ENCODE peak calls at places on chromosomes 16 and 17, in four cellular contexts. One of them, this sample, is unnamed. For H3K4me1, the result is how much of the 10 kb centered on the place peaks cover.

GRCh38 chr16:14527411-14528044 is 102.5 kb downstream of the PARN start:
- DNase-seq in neural progenitor cell: no peak
- DNase-seq in ovary: peak
- DNase-seq in Peyer's patch: no peak
- DNase-seq in this sample: no peak

GRCh38 chr17:79340771-79341528 is 266.3 kb downstream of the ENGASE start:
- DNase-seq in neural progenitor cell: no peak
- DNase-seq in ovary: no peak
- DNase-seq in Peyer's patch: peak
- DNase-seq in this sample: no peak

GRCh38 chr17:41689497-41690299 is 1.0 kb downstream of the EIF1 start:
- DNase-seq in neural progenitor cell: peak
- DNase-seq in ovary: peak
- DNase-seq in Peyer's patch: peak
- DNase-seq in this sample: no peak

GRCh38 chr16:85712841-85713240 is 24.1 kb upstream of the GINS2 start:
- DNase-seq in neural progenitor cell: peak
- DNase-seq in ovary: no peak
- DNase-seq in Peyer's patch: no peak
- DNase-seq in this sample: no peak

GRCh38 chr16:66416981-66417700 is 10.0 kb upstream of the BEAN1 start:
- DNase-seq in neural progenitor cell: no peak
- DNase-seq in ovary: no peak
- DNase-seq in Peyer's patch: no peak
- DNase-seq in this sample: no peak

GRCh38 chr16:47037396-47037745 is 63.9 kb upstream of the DNAJA2 start:
- DNase-seq in neural progenitor cell: peak
- DNase-seq in ovary: peak
- DNase-seq in Peyer's patch: peak
- DNase-seq in this sample: no peak

GRCh38 chr17:43714338-43715149 is 44.0 kb downstream of the SOST start:
- DNase-seq in neural progenitor cell: no peak
- DNase-seq in ovary: no peak
- DNase-seq in Peyer's patch: no peak
- DNase-seq in this sample: no peak

GRCh38 chr17:78723001-78723796 is 58.9 kb downstream of the CYTH1 start:
- DNase-seq in neural progenitor cell: peak
- DNase-seq in ovary: peak
- DNase-seq in Peyer's patch: no peak
- DNase-seq in this sample: peak

GRCh38 chr17:40304464-40304863 is 4.5 kb upstream of the RARA start:
- DNase-seq in neural progenitor cell: no peak
- DNase-seq in ovary: no peak
- DNase-seq in Peyer's patch: no peak
- DNase-seq in this sample: no peak

GRCh38 chr16:27515874-27516353 is 33.8 kb downstream of the GTF3C1 start:
- DNase-seq in neural progenitor cell: peak
- DNase-seq in ovary: no peak
- DNase-seq in Peyer's patch: no peak
- DNase-seq in this sample: no peak

GRCh38 chr16:14321542-14321941 is 250.4 kb downstream of the MRTFB start:
- DNase-seq in neural progenitor cell: no peak
- DNase-seq in ovary: peak
- DNase-seq in Peyer's patch: no peak
- DNase-seq in this sample: peak

GRCh38 chr16:31201511-31202401 is 804 bp downstream of the PYCARD start:
- DNase-seq in neural progenitor cell: peak
- DNase-seq in ovary: no peak
- DNase-seq in Peyer's patch: peak
- DNase-seq in this sample: peak

GRCh38 chr17:8803531-8804416 is 4.6 kb upstream of the MFSD6L start:
- DNase-seq in neural progenitor cell: no peak
- DNase-seq in ovary: no peak
- DNase-seq in Peyer's patch: no peak
- DNase-seq in this sample: no peak

GRCh38 chr17:67582632-67583230 is 135.0 kb upstream of the NOL11 start:
- DNase-seq in neural progenitor cell: no peak
- DNase-seq in ovary: peak
- DNase-seq in Peyer's patch: peak
- DNase-seq in this sample: no peak

GRCh38 chr17:55825213-55825612 is 74.4 kb downstream of the PCTP start:
- DNase-seq in neural progenitor cell: peak
- DNase-seq in ovary: no peak
- DNase-seq in Peyer's patch: no peak
- DNase-seq in this sample: no peak

GRCh38 chr17:8248751-8249607 is at the start of gene PFAS:
- DNase-seq in neural progenitor cell: peak
- DNase-seq in ovary: peak
- DNase-seq in Peyer's patch: peak
- DNase-seq in this sample: peak

GRCh38 chr17:65020284-65020683 is 36.3 kb downstream of the GNA13 start:
- DNase-seq in neural progenitor cell: no peak
- DNase-seq in ovary: no peak
- DNase-seq in Peyer's patch: no peak
- DNase-seq in this sample: no peak

GRCh38 chr17:50871369-50871768 is 5.2 kb upstream of the TOB1 start:
- DNase-seq in neural progenitor cell: no peak
- DNase-seq in ovary: no peak
- DNase-seq in Peyer's patch: peak
- DNase-seq in this sample: no peak

GRCh38 chr17:62398891-62399290 is 18.5 kb downstream of the EFCAB3 start:
- DNase-seq in neural progenitor cell: no peak
- DNase-seq in ovary: no peak
- DNase-seq in Peyer's patch: no peak
- DNase-seq in this sample: no peak

GRCh38 chr16:56460101-56460500 is 8.7 kb downstream of the OGFOD1 start:
- DNase-seq in neural progenitor cell: no peak
- DNase-seq in ovary: no peak
- DNase-seq in Peyer's patch: no peak
- DNase-seq in this sample: no peak

GRCh38 chr17:56891751-56892150 is 22.1 kb downstream of the TRIM25 start:
- DNase-seq in neural progenitor cell: peak
- DNase-seq in ovary: no peak
- DNase-seq in Peyer's patch: peak
- DNase-seq in this sample: peak

GRCh38 chr16:35186045-35186759 is 1726.8 kb downstream of the TP53TG3F start:
- DNase-seq in neural progenitor cell: no peak
- DNase-seq in ovary: no peak
- DNase-seq in Peyer's patch: peak
- DNase-seq in this sample: no peak

GRCh38 chr17:68707032-68707431 is 105.9 kb upstream of the FAM20A start:
- DNase-seq in neural progenitor cell: peak
- DNase-seq in ovary: no peak
- DNase-seq in Peyer's patch: no peak
- DNase-seq in this sample: no peak

GRCh38 chr16:50548659-50549560 is 714 bp downstream of the NKD1 start:
- DNase-seq in neural progenitor cell: peak
- DNase-seq in ovary: peak
- DNase-seq in Peyer's patch: peak
- DNase-seq in this sample: no peak

GRCh38 chr17:75288784-75289121 is 480 bp downstream of the SLC25A19 start:
- DNase-seq in neural progenitor cell: peak
- DNase-seq in ovary: no peak
- DNase-seq in Peyer's patch: no peak
- DNase-seq in this sample: peak

GRCh38 chr16:19095699-19096098 is 18.1 kb upstream of the ITPRIPL2 start:
- DNase-seq in neural progenitor cell: no peak
- DNase-seq in ovary: no peak
- DNase-seq in Peyer's patch: no peak
- DNase-seq in this sample: no peak

GRCh38 chr17:33725675-33726271 is 432.7 kb upstream of the ASIC2 start:
- DNase-seq in neural progenitor cell: peak
- DNase-seq in ovary: no peak
- DNase-seq in Peyer's patch: peak
- DNase-seq in this sample: peak

GRCh38 chr17:47338026-47338425 is 14.3 kb downstream of the EFCAB13 start:
- DNase-seq in neural progenitor cell: no peak
- DNase-seq in ovary: no peak
- DNase-seq in Peyer's patch: no peak
- DNase-seq in this sample: no peak

GRCh38 chr17:57552114-57552601 is 192.9 kb downstream of the CCDC182 start:
- DNase-seq in neural progenitor cell: peak
- DNase-seq in ovary: peak
- DNase-seq in Peyer's patch: peak
- DNase-seq in this sample: no peak

GRCh38 chr16:57257455-57258070 is 12.5 kb downstream of the ARL2BP start:
- DNase-seq in neural progenitor cell: no peak
- DNase-seq in ovary: no peak
- DNase-seq in Peyer's patch: peak
- DNase-seq in this sample: no peak

GRCh38 chr17:68324114-68324513 is 32.8 kb downstream of the ARSG start:
- DNase-seq in neural progenitor cell: no peak
- DNase-seq in ovary: no peak
- DNase-seq in Peyer's patch: no peak
- DNase-seq in this sample: peak

GRCh38 chr16:79653337-79654000 is 52.9 kb upstream of the MAF start:
- DNase-seq in neural progenitor cell: no peak
- DNase-seq in ovary: peak
- DNase-seq in Peyer's patch: no peak
- DNase-seq in this sample: peak

GRCh38 chr17:75814900-75815373 is 29.3 kb downstream of the UNC13D start:
- DNase-seq in neural progenitor cell: no peak
- DNase-seq in ovary: peak
- DNase-seq in Peyer's patch: no peak
- DNase-seq in this sample: no peak

GRCh38 chr16:72099377-72099818 is 5.8 kb downstream of the DHX38 start:
- DNase-seq in neural progenitor cell: peak
- DNase-seq in ovary: peak
- DNase-seq in Peyer's patch: peak
- DNase-seq in this sample: peak

GRCh38 chr17:82878545-82878944 is 38.7 kb upstream of the ZNF750 start:
- DNase-seq in neural progenitor cell: no peak
- DNase-seq in ovary: no peak
- DNase-seq in Peyer's patch: no peak
- DNase-seq in this sample: no peak

GRCh38 chr16:2471016-2471652 is at the start of gene NTN3:
- DNase-seq in neural progenitor cell: peak
- DNase-seq in ovary: no peak
- DNase-seq in Peyer's patch: no peak
- DNase-seq in this sample: no peak
- H3K4me1 ChIP-seq in neural progenitor cell: under half
- H3K4me1 ChIP-seq in ovary: under half
- H3K4me1 ChIP-seq in Peyer's patch: under half
- H3K4me1 ChIP-seq in this sample: under half

DNA sequence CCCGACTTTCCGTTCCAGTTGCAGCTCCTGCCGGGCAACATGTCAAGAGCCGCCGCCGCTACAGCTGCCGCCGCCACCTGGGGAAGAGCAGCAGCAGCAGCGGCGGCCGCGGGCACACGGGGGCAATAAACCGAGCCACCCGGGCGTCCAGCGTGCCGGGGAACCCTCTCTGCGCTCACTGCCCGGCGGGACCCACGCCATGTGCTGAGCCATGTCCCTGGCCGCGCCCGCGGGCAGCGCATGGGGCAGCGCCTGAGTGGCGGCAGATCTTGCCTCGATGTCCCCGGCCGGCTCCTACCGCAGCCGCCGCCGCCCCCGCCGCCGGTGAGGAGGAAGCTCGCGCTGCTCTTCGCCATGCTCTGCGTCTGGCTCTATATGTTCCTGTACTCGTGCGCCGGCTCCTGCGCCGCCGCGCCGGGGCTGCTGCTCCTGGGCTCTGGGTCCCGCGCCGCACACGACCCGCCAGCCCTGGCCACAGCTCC is 439 bp downstream of the HS3ST3B1 start:
- DNase-seq in neural progenitor cell: peak
- DNase-seq in ovary: no peak
- DNase-seq in Peyer's patch: no peak
- DNase-seq in this sample: no peak
- TF ChIP-seq CTCF in neural progenitor cell: peak
- TF ChIP-seq CTCF in ovary: no peak
- TF ChIP-seq CTCF in Peyer's patch: no peak
- TF ChIP-seq CTCF in this sample: no peak

GRCh38 chr16:21590791-21591190 is 8.6 kb upstream of the METTL9 start:
- DNase-seq in neural progenitor cell: no peak
- DNase-seq in ovary: no peak
- DNase-seq in Peyer's patch: no peak
- DNase-seq in this sample: no peak
- H3K4me1 ChIP-seq in neural progenitor cell: under half
- H3K4me1 ChIP-seq in ovary: under half
- H3K4me1 ChIP-seq in Peyer's patch: under half
- H3K4me1 ChIP-seq in this sample: under half

GRCh38 chr17:37488607-37489196 is 989 bp upstream of the DUSP14 start:
- DNase-seq in neural progenitor cell: peak
- DNase-seq in ovary: peak
- DNase-seq in Peyer's patch: peak
- DNase-seq in this sample: peak

GRCh38 chr17:37490022-37490587 is 414 bp downstream of the DUSP14 start:
- DNase-seq in neural progenitor cell: peak
- DNase-seq in ovary: peak
- DNase-seq in Peyer's patch: peak
- DNase-seq in this sample: peak

GRCh38 chr17:37488009-37488604 is 1.6 kb upstream of the DUSP14 start:
- DNase-seq in neural progenitor cell: peak
- DNase-seq in ovary: no peak
- DNase-seq in Peyer's patch: no peak
- DNase-seq in this sample: no peak

GRCh38 chr17:37490638-37491614 is 1.2 kb downstream of the DUSP14 start:
- DNase-seq in neural progenitor cell: peak
- DNase-seq in ovary: peak
- DNase-seq in Peyer's patch: no peak
- DNase-seq in this sample: peak

DNA sequence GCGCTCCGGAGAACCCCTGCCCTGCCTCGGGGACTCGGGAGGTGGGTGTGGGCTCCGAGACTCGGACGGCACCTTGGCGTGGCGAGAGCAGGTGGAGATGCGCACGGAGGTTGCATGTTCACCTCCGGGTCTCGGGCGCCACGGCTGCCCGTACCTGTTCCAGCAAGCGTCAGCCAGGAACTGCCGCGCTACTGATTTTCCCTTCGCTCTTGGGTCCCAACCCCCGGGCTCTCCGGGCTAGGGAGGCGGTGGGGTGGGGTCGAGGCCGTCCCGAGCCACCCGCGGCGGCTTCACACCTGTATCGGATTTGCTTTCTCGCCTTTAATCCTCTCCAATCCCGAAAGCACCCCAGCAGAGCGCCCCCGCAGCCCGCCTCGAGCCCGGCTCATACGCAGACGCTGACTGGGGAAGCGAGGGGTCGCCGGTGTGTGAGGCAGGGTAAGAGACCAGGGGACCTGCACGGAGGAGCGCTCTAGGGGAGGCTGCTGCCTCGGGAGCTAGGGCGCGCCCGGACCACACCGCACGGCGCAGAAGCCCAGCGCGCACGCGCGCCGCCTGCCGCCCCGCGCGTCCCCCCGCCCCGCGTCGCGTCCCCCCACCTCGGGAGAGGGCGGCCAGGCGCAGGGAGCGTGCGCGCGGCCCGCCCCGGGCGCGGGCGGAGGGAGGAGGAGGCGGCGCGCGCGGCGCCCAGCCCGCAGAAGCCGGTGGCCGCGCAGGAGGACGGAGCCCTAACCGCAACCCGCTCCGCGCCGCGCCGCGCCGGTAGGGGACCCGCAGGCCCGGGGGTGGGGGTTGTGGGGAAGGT is at the start of gene DUSP14:
- DNase-seq in neural progenitor cell: peak
- DNase-seq in ovary: peak
- DNase-seq in Peyer's patch: peak
- DNase-seq in this sample: peak
- TF ChIP-seq CTCF in neural progenitor cell: peak
- TF ChIP-seq CTCF in ovary: no peak
- TF ChIP-seq CTCF in Peyer's patch: no peak
- TF ChIP-seq CTCF in this sample: no peak

This sample was measured in psoas muscle.